ENCODE peak calls at places on chromosomes 13 and 19, in six cellular contexts. One of them, this sample, is unnamed.

GRCh38 chr19:51971624-51972023 is 15.0 kb downstream of the ZNF350 start:
- DNase-seq in H1: no peak
- DNase-seq in GM12878: no peak
- DNase-seq in HCT116: no peak
- DNase-seq in HepG2: no peak
- DNase-seq in SK-N-SH: no peak
- DNase-seq in this sample: no peak

GRCh38 chr19:50697414-50698124 is 22.0 kb downstream of the SHANK1 start:
- DNase-seq in H1: no peak
- DNase-seq in GM12878: no peak
- DNase-seq in HCT116: no peak
- DNase-seq in HepG2: no peak
- DNase-seq in SK-N-SH: no peak
- DNase-seq in this sample: no peak

GRCh38 chr13:27309967-27310598 is 39.5 kb downstream of the RASL11A start:
- DNase-seq in H1: no peak
- DNase-seq in GM12878: no peak
- DNase-seq in HCT116: peak
- DNase-seq in HepG2: no peak
- DNase-seq in SK-N-SH: no peak
- DNase-seq in this sample: no peak

GRCh38 chr13:26619321-26619720 is 61.8 kb downstream of the WASF3 start:
- DNase-seq in H1: no peak
- DNase-seq in GM12878: no peak
- DNase-seq in HCT116: no peak
- DNase-seq in HepG2: no peak
- DNase-seq in SK-N-SH: no peak
- DNase-seq in this sample: no peak

GRCh38 chr19:10517361-10517759 is at the start of gene S1PR5:
- DNase-seq in H1: no peak
- DNase-seq in GM12878: no peak
- DNase-seq in HCT116: no peak
- DNase-seq in HepG2: no peak
- DNase-seq in SK-N-SH: peak
- DNase-seq in this sample: no peak

GRCh38 chr19:45401815-45402468 is 2.9 kb downstream of the PPP1R13L start:
- DNase-seq in H1: no peak
- DNase-seq in GM12878: no peak
- DNase-seq in HCT116: no peak
- DNase-seq in HepG2: no peak
- DNase-seq in SK-N-SH: no peak
- DNase-seq in this sample: no peak

GRCh38 chr19:423691-424466 is 14.9 kb upstream of the C2CD4C start:
- DNase-seq in H1: no peak
- DNase-seq in GM12878: no peak
- DNase-seq in HCT116: no peak
- DNase-seq in HepG2: no peak
- DNase-seq in SK-N-SH: no peak
- DNase-seq in this sample: no peak

GRCh38 chr19:32580353-32580900 is 563 bp upstream of the PDCD5 start:
- DNase-seq in H1: no peak
- DNase-seq in GM12878: no peak
- DNase-seq in HCT116: no peak
- DNase-seq in HepG2: no peak
- DNase-seq in SK-N-SH: peak
- DNase-seq in this sample: no peak

GRCh38 chr13:76463314-76463713 is 422.9 kb downstream of the KCTD12 start:
- DNase-seq in H1: no peak
- DNase-seq in GM12878: no peak
- DNase-seq in HCT116: no peak
- DNase-seq in HepG2: no peak
- DNase-seq in SK-N-SH: no peak
- DNase-seq in this sample: no peak

GRCh38 chr19:52992109-52993004 is 21.4 kb upstream of the ERVV-1 start:
- DNase-seq in H1: peak
- DNase-seq in GM12878: no peak
- DNase-seq in HCT116: no peak
- DNase-seq in HepG2: no peak
- DNase-seq in SK-N-SH: peak
- DNase-seq in this sample: no peak

GRCh38 chr13:106532111-106532929 is 3.1 kb downstream of the EFNB2 start:
- DNase-seq in H1: no peak
- DNase-seq in GM12878: no peak
- DNase-seq in HCT116: no peak
- DNase-seq in HepG2: no peak
- DNase-seq in SK-N-SH: peak
- DNase-seq in this sample: no peak

GRCh38 chr13:78787189-78787588 is 128.2 kb upstream of the OBI1 start:
- DNase-seq in H1: no peak
- DNase-seq in GM12878: no peak
- DNase-seq in HCT116: no peak
- DNase-seq in HepG2: no peak
- DNase-seq in SK-N-SH: no peak
- DNase-seq in this sample: no peak

GRCh38 chr13:31742102-31742695 is 2.9 kb downstream of the RXFP2 start:
- DNase-seq in H1: peak
- DNase-seq in GM12878: peak
- DNase-seq in HCT116: peak
- DNase-seq in HepG2: peak
- DNase-seq in SK-N-SH: peak
- DNase-seq in this sample: peak

GRCh38 chr19:46585539-46585938 is 15.6 kb upstream of the CALM3 start:
- DNase-seq in H1: no peak
- DNase-seq in GM12878: no peak
- DNase-seq in HCT116: no peak
- DNase-seq in HepG2: no peak
- DNase-seq in SK-N-SH: no peak
- DNase-seq in this sample: no peak

GRCh38 chr19:12913011-12913561 is 6.0 kb downstream of the SYCE2 start:
- DNase-seq in H1: peak
- DNase-seq in GM12878: no peak
- DNase-seq in HCT116: no peak
- DNase-seq in HepG2: peak
- DNase-seq in SK-N-SH: peak
- DNase-seq in this sample: peak

GRCh38 chr19:48303866-48304265 is 21.5 kb upstream of the EMP3 start:
- DNase-seq in H1: no peak
- DNase-seq in GM12878: no peak
- DNase-seq in HCT116: no peak
- DNase-seq in HepG2: no peak
- DNase-seq in SK-N-SH: no peak
- DNase-seq in this sample: no peak

GRCh38 chr13:75960538-75960994 is 324.4 kb downstream of the LMO7 start:
- DNase-seq in H1: no peak
- DNase-seq in GM12878: peak
- DNase-seq in HCT116: no peak
- DNase-seq in HepG2: no peak
- DNase-seq in SK-N-SH: no peak
- DNase-seq in this sample: no peak

GRCh38 chr19:15672580-15673175 is at the start of gene CYP4F12:
- DNase-seq in H1: no peak
- DNase-seq in GM12878: no peak
- DNase-seq in HCT116: peak
- DNase-seq in HepG2: peak
- DNase-seq in SK-N-SH: no peak
- DNase-seq in this sample: no peak

GRCh38 chr13:50152224-50152623 is 137.0 kb downstream of the KCNRG start:
- DNase-seq in H1: no peak
- DNase-seq in GM12878: no peak
- DNase-seq in HCT116: no peak
- DNase-seq in HepG2: no peak
- DNase-seq in SK-N-SH: no peak
- DNase-seq in this sample: no peak

GRCh38 chr13:44971656-44972595 is 17.3 kb downstream of the NUFIP1 start:
- DNase-seq in H1: no peak
- DNase-seq in GM12878: no peak
- DNase-seq in HCT116: no peak
- DNase-seq in HepG2: no peak
- DNase-seq in SK-N-SH: no peak
- DNase-seq in this sample: peak

GRCh38 chr13:94595006-94595942 is 678 bp downstream of the TGDS start:
- DNase-seq in H1: no peak
- DNase-seq in GM12878: no peak
- DNase-seq in HCT116: no peak
- DNase-seq in HepG2: no peak
- DNase-seq in SK-N-SH: peak
- DNase-seq in this sample: peak

GRCh38 chr13:91946498-91947070 is 548.2 kb downstream of the GPC5 start:
- DNase-seq in H1: no peak
- DNase-seq in GM12878: no peak
- DNase-seq in HCT116: no peak
- DNase-seq in HepG2: peak
- DNase-seq in SK-N-SH: peak
- DNase-seq in this sample: peak

GRCh38 chr19:2477141-2477710 is 1.3 kb downstream of the GADD45B start:
- DNase-seq in H1: peak
- DNase-seq in GM12878: no peak
- DNase-seq in HCT116: no peak
- DNase-seq in HepG2: no peak
- DNase-seq in SK-N-SH: no peak
- DNase-seq in this sample: no peak

GRCh38 chr13:33125821-33126570 is 109.8 kb downstream of the KL start:
- DNase-seq in H1: no peak
- DNase-seq in GM12878: no peak
- DNase-seq in HCT116: peak
- DNase-seq in HepG2: peak
- DNase-seq in SK-N-SH: no peak
- DNase-seq in this sample: no peak

GRCh38 chr19:10533656-10534386 is 9.9 kb upstream of the ATG4D start:
- DNase-seq in H1: no peak
- DNase-seq in GM12878: no peak
- DNase-seq in HCT116: no peak
- DNase-seq in HepG2: no peak
- DNase-seq in SK-N-SH: no peak
- DNase-seq in this sample: no peak

GRCh38 chr19:11479470-11480080 is 1.3 kb downstream of the ELAVL3 start:
- DNase-seq in H1: peak
- DNase-seq in GM12878: no peak
- DNase-seq in HCT116: no peak
- DNase-seq in HepG2: peak
- DNase-seq in SK-N-SH: peak
- DNase-seq in this sample: no peak

GRCh38 chr19:862529-863304 is 3.3 kb downstream of the CFD start:
- DNase-seq in H1: peak
- DNase-seq in GM12878: peak
- DNase-seq in HCT116: no peak
- DNase-seq in HepG2: no peak
- DNase-seq in SK-N-SH: peak
- DNase-seq in this sample: peak

GRCh38 chr19:30693179-30693578 is 321.0 kb downstream of the ZNF536 start:
- DNase-seq in H1: no peak
- DNase-seq in GM12878: no peak
- DNase-seq in HCT116: no peak
- DNase-seq in HepG2: no peak
- DNase-seq in SK-N-SH: peak
- DNase-seq in this sample: no peak

GRCh38 chr13:32530841-32531253 is 7.7 kb downstream of the N4BP2L2 start:
- DNase-seq in H1: no peak
- DNase-seq in GM12878: peak
- DNase-seq in HCT116: no peak
- DNase-seq in HepG2: no peak
- DNase-seq in SK-N-SH: no peak
- DNase-seq in this sample: no peak

DNA sequence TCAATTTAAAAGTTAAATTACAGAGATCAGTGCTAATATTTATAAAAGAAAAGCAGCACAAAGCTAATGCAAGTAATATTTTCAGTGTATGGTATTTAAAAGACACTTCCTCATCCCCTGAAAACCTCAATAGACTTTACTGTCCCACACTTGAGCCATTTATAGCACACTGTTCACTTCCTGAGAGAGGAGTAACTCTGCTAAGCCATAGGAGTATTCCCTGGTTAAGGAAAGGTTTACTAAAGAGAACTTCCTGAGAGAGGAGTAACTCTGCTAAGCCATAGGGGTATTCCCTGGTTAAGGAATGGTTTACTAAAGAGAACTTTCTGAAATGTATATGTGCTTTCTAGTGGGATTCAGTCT is 159.4 kb downstream of the NHLRC3 start:
- DNase-seq in H1: no peak
- DNase-seq in GM12878: no peak
- DNase-seq in HCT116: no peak
- DNase-seq in HepG2: no peak
- DNase-seq in SK-N-SH: no peak
- DNase-seq in this sample: no peak
- TF ChIP-seq JUND in H1: no peak
- TF ChIP-seq JUND in GM12878: no peak
- TF ChIP-seq JUND in HCT116: no peak
- TF ChIP-seq JUND in HepG2: no peak
- TF ChIP-seq JUND in SK-N-SH: no peak
- TF ChIP-seq JUND in this sample: no peak

GRCh38 chr19:17522988-17523872 is 11.8 kb downstream of the PGLS start:
- DNase-seq in H1: no peak
- DNase-seq in GM12878: peak
- DNase-seq in HCT116: no peak
- DNase-seq in HepG2: no peak
- DNase-seq in SK-N-SH: no peak
- DNase-seq in this sample: no peak
- TF ChIP-seq JUND in H1: no peak
- TF ChIP-seq JUND in GM12878: no peak
- TF ChIP-seq JUND in HCT116: no peak
- TF ChIP-seq JUND in HepG2: no peak
- TF ChIP-seq JUND in SK-N-SH: no peak
- TF ChIP-seq JUND in this sample: no peak

GRCh38 chr19:41871573-41872383 is 5.3 kb upstream of the CD79A start:
- DNase-seq in H1: no peak
- DNase-seq in GM12878: peak
- DNase-seq in HCT116: no peak
- DNase-seq in HepG2: no peak
- DNase-seq in SK-N-SH: peak
- DNase-seq in this sample: no peak
- TF ChIP-seq JUND in H1: no peak
- TF ChIP-seq JUND in GM12878: peak
- TF ChIP-seq JUND in HCT116: peak
- TF ChIP-seq JUND in HepG2: no peak
- TF ChIP-seq JUND in SK-N-SH: peak
- TF ChIP-seq JUND in this sample: no peak

DNA sequence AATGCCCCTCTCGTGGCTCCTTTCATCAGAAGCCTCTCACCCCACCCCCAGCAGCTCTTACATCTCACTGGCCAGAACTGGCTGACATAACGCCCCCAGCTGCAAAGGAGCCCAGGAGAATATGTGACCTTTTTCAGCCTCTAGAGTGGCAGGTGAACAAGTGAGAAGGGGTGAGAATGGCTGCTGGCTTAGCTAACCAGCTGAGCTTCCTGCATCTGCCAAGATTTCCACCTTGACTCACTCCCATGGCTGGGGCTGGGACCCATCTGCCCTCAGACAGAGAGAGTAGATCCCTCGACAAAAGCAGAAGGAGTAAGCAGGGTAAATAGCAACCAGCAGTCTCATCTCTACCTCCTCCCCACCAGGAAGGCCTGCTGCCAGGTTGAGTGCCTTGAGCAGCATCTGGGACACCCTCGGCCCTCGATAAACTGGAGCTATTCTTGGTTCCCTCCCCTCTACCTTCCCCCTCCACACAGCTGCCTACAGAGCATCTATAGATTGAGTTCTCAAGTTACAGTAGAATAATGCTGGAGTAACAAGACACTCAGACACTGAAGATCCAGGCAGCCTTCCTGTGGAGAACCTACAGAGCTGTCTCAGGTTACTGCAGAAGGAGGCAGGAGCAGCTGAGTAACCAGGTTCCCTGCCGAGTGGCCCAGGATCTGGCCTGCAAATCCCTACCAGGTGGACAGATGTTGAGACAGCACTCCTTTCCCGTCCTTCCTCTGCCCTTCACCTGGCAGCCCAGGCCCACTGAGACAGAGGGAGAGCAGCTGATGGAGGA is 15.5 kb downstream of the KASH5 start:
- DNase-seq in H1: peak
- DNase-seq in GM12878: no peak
- DNase-seq in HCT116: no peak
- DNase-seq in HepG2: no peak
- DNase-seq in SK-N-SH: peak
- DNase-seq in this sample: peak
- TF ChIP-seq JUND in H1: no peak
- TF ChIP-seq JUND in GM12878: no peak
- TF ChIP-seq JUND in HCT116: no peak
- TF ChIP-seq JUND in HepG2: no peak
- TF ChIP-seq JUND in SK-N-SH: no peak
- TF ChIP-seq JUND in this sample: no peak

This sample was measured in T47D.